ENCODE peak calls at places on chromosomes 7 and 10, in ten cellular contexts. B, I, W, A, M, F, V, H, T and S are unnamed samples.

GRCh38 chr7:38753347-38753746 is 122.2 kb upstream of the AMPH start:
- DNase-seq in T (no peak), W (no peak), I (no peak), F (no peak), A (no peak), V (no peak), H (no peak), M (no peak), B (no peak), S (no peak)

GRCh38 chr7:120502825-120503224 is 229.8 kb downstream of the KCND2 start:
- DNase-seq in A (no peak), H (no peak), M (no peak), F (no peak), W (no peak), V (no peak), I (no peak), T (no peak), B (no peak), S (no peak)

GRCh38 chr7:149690688-149691446 is 82.5 kb downstream of the ZNF467 start:
- DNase-seq in I (peak; percentile 47), F (no peak), M (no peak), V (peak; percentile 80), W (peak; percentile 93), B (no peak), A (peak; percentile 97), H (no peak), T (peak; percentile 91), S (peak; percentile 56)

GRCh38 chr10:121213436-121213835 is 362.3 kb downstream of the WDR11 start:
- DNase-seq in B (no peak), F (no peak), M (no peak), T (no peak), A (no peak), V (no peak), W (no peak), H (no peak), I (no peak), S (no peak)

GRCh38 chr10:17453377-17454091 is 861 bp downstream of the ST8SIA6 start:
- DNase-seq in H (peak; percentile 44), A (peak; percentile 29), T (peak; percentile 27), W (no peak), F (peak; percentile 19), B (no peak), V (no peak), M (no peak), I (peak; percentile 76), S (peak; percentile 4)

GRCh38 chr7:132113536-132114409 is 462.5 kb downstream of the PLXNA4 start:
- DNase-seq in A (no peak), F (no peak), B (no peak), H (no peak), I (no peak), T (no peak), W (no peak), M (no peak), V (no peak), S (no peak)

GRCh38 chr10:129993621-129994020 is 29.5 kb upstream of the EBF3 start:
- DNase-seq in F (no peak), W (no peak), M (no peak), B (no peak), V (peak; percentile 81), H (no peak), A (peak; percentile 61), T (no peak), I (no peak), S (peak; percentile 74)

GRCh38 chr10:74227697-74228424 is 76.8 kb downstream of the ADK start:
- DNase-seq in B (no peak), W (no peak), A (peak; percentile 78), T (peak; percentile 68), M (no peak), V (no peak), F (no peak), H (no peak), I (peak; percentile 84), S (no peak)

GRCh38 chr7:28674359-28674782 is 262.1 kb downstream of the CREB5 start:
- DNase-seq in M (no peak), B (no peak), H (no peak), A (peak; percentile 82), I (no peak), T (peak; percentile 76), V (no peak), W (peak; percentile 66), F (no peak), S (no peak)

GRCh38 chr7:107813524-107813923 is 10.5 kb upstream of the SLC26A3 start:
- DNase-seq in M (no peak), H (peak; percentile 34), F (no peak), B (no peak), W (no peak), V (no peak), T (no peak), A (no peak), I (no peak), S (no peak)

GRCh38 chr10:69451209-69451783 is at the start of gene TSPAN15:
- DNase-seq in W (peak; percentile 97), F (peak; percentile 60), I (peak; percentile 14), B (peak; percentile 74), M (peak; percentile 47), T (peak; percentile 64), H (peak; percentile 80), A (no peak), V (no peak), S (peak; percentile 44)

GRCh38 chr10:104591451-104591850 is 49.6 kb upstream of the SORCS3 start:
- DNase-seq in H (no peak), W (no peak), F (no peak), M (no peak), B (no peak), I (no peak), A (no peak), V (no peak), T (no peak), S (no peak)

GRCh38 chr7:85896531-85896930 is 709.7 kb upstream of the SEMA3D start:
- DNase-seq in T (no peak), M (no peak), H (no peak), I (no peak), V (no peak), F (no peak), B (no peak), A (no peak), W (no peak), S (no peak)

GRCh38 chr10:74113546-74113945 is 37.1 kb downstream of the AP3M1 start:
- DNase-seq in B (no peak), M (no peak), T (no peak), W (no peak), H (no peak), F (no peak), V (no peak), A (no peak), I (no peak), S (peak; percentile 3)